ENCODE peak calls at places on chromosomes 1 and 21, in nine cellular contexts. D is skeletal muscle cell, E is astrocyte of the cerebellum, V is uterus, Q is fibroblast of the aortic adventitia, I is right cardiac atrium, B is colonic mucosa, J is HL-60, Y is AG09309. W is an unnamed sample.

GRCh38 chr1:226444901-226445300 is 37.0 kb upstream of the PARP1 start:
- DNase-seq in D (no peak), I (no peak), E (no peak), Q (no peak), J (no peak), Y (no peak), V (no peak), B (peak; percentile 24), W (no peak)

GRCh38 chr1:151847867-151848596 is 5.5 kb downstream of the THEM5 start:
- DNase-seq in E (no peak), Q (peak; percentile 51), D (no peak), J (no peak), Y (no peak), V (no peak), I (no peak), B (no peak), W (no peak)

GRCh38 chr1:201896951-201897391 is 8.3 kb downstream of the SHISA4 start:
- DNase-seq in V (peak; percentile 83), J (no peak), I (peak; percentile 67), B (no peak), E (no peak), Q (peak; percentile 59), Y (no peak), D (no peak), W (no peak)

GRCh38 chr1:184553845-184554244 is 167.0 kb downstream of the C1orf21 start:
- DNase-seq in Y (no peak), J (no peak), D (no peak), I (no peak), E (no peak), V (no peak), B (no peak), Q (no peak), W (no peak)

GRCh38 chr1:2292725-2293450 is 64.8 kb downstream of the SKI start:
- DNase-seq in Y (no peak), J (no peak), B (no peak), E (no peak), I (no peak), Q (no peak), V (no peak), D (no peak), W (no peak)

GRCh38 chr1:62685431-62685859 is 2.7 kb downstream of the DOCK7 start:
- DNase-seq in J (no peak), V (no peak), Y (no peak), E (no peak), D (no peak), B (no peak), Q (peak; percentile 39), I (peak; percentile 44), W (no peak)

GRCh38 chr1:178119623-178120022 is 25.7 kb downstream of the RASAL2 start:
- DNase-seq in V (no peak), Y (no peak), Q (no peak), J (peak; percentile 86), I (no peak), D (no peak), B (no peak), E (no peak), W (no peak)

GRCh38 chr1:144101397-144102050 is 129.7 kb upstream of the FAM72C start:
- DNase-seq in B (peak; percentile 20), Y (no peak), I (peak; percentile 66), J (peak; percentile 1), Q (no peak), D (no peak), E (no peak), V (peak; percentile 25), W (no peak)

GRCh38 chr1:61056674-61057439 is 25.5 kb upstream of the NFIA start:
- DNase-seq in V (peak; percentile 54), B (peak; percentile 76), D (peak; percentile 50), Q (peak; percentile 67), J (peak; percentile 19), I (peak; percentile 91), E (no peak), Y (no peak), W (no peak)

GRCh38 chr1:90902672-90903071 is 119.2 kb downstream of the ZNF644 start:
- DNase-seq in E (no peak), B (no peak), D (no peak), Q (no peak), V (no peak), Y (no peak), I (no peak), J (no peak), W (no peak)

GRCh38 chr21:37030864-37031263 is 24.4 kb downstream of the RIPPLY3 start:
- DNase-seq in Y (no peak), J (no peak), E (no peak), V (no peak), Q (no peak), D (no peak), I (no peak), B (no peak), W (no peak)

GRCh38 chr1:110337704-110338199 is 1.4 kb upstream of the RBM15 start:
- DNase-seq in B (peak; percentile 67), J (peak; percentile 57), Q (no peak), V (peak; percentile 31), D (no peak), E (no peak), I (peak; percentile 79), Y (no peak), W (no peak)

GRCh38 chr1:32957017-32957416 is 7.6 kb downstream of the RNF19B start:
- DNase-seq in Q (no peak), Y (no peak), V (no peak), B (no peak), J (no peak), I (no peak), D (no peak), E (no peak), W (no peak)

GRCh38 chr1:11788549-11789053 is 17.2 kb downstream of the MTHFR start:
- DNase-seq in Y (no peak), J (no peak), E (no peak), I (peak; percentile 61), V (no peak), D (no peak), Q (no peak), B (no peak), W (no peak)
- H3K4me3 ChIP-seq in Y (no peak overlapping the region), J (no peak overlapping the region), E (no peak overlapping the region), I (no peak overlapping the region), V (no peak overlapping the region), D (no peak overlapping the region), Q (no peak overlapping the region), B (no peak overlapping the region), W (no peak overlapping the region)

GRCh38 chr1:43388021-43388575 is 1.5 kb downstream of the MED8 start:
- DNase-seq in Q (peak; percentile 33), D (no peak), V (no peak), Y (no peak), J (peak; percentile 45), B (no peak), E (no peak), I (no peak), W (no peak)
- H3K4me3 ChIP-seq in Q (peak overlapping the region; percentile 99), D (peak overlapping the region; percentile 91), V (no peak overlapping the region), Y (peak overlapping the region; percentile 99), J (no peak overlapping the region), B (no peak overlapping the region), E (peak overlapping the region; percentile 92), I (no peak overlapping the region), W (no peak overlapping the region)

DNA sequence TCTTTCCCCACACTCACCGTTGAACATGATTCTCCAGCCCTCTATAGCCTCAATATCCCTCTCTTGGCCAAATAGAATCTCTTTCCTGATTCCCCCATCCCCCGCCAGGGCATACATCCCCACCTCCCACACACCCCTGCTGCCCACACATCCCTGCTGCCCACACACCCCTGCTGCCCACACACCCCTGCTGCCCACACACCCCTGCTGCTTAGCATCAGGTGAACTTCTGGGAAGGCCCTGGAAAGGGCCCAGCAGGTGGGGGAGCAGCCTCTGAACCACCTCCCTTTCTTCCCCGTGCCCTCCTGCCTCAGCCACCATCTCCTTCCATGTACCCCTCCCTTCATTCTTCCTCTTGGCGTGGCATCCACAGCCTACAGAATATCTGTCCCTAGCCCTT is 15.9 kb upstream of the IFNLR1 start:
- DNase-seq in V (no peak), D (no peak), Y (no peak), J (no peak), B (no peak), Q (no peak), I (no peak), E (no peak), W (no peak)
- H3K4me3 ChIP-seq in V (no peak overlapping the region), D (no peak overlapping the region), Y (no peak overlapping the region), J (no peak overlapping the region), B (no peak overlapping the region), Q (no peak overlapping the region), I (no peak overlapping the region), E (no peak overlapping the region), W (no peak overlapping the region)

GRCh38 chr21:39181205-39181818 is 1.9 kb downstream of the PSMG1 start:
- DNase-seq in Q (no peak), I (no peak), E (no peak), Y (no peak), B (no peak), V (no peak), J (no peak), D (no peak), W (no peak)
- H3K4me3 ChIP-seq in Q (peak overlapping the region; percentile 98), I (no peak overlapping the region), E (no peak overlapping the region), Y (no peak overlapping the region), B (no peak overlapping the region), V (no peak overlapping the region), J (peak overlapping the region; percentile 55), D (no peak overlapping the region), W (peak overlapping the region; percentile 86)

GRCh38 chr1:65993047-65993363 is 200.3 kb downstream of the PDE4B start:
- DNase-seq in Y (no peak), J (no peak), E (no peak), I (no peak), V (no peak), D (no peak), Q (no peak), B (no peak), W (no peak)
- H3K4me3 ChIP-seq in Y (no peak overlapping the region), J (no peak overlapping the region), E (no peak overlapping the region), I (no peak overlapping the region), V (no peak overlapping the region), D (no peak overlapping the region), Q (no peak overlapping the region), B (no peak overlapping the region), W (no peak overlapping the region)

DNA sequence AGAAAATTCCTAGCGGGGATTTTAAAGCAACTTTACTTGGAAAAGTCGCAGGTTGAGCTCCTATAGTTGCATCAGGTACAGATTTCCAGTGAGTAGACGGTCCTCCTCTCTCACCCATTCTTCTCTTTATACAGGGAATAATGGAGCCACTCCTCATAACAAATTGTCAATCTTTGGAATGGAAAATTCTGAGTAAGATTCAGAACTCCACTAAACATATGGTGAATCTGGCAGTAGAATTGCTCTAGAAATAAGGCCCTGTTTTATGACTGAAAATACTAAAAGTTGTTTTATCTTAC is 1.5 kb downstream of the NTNG1 start:
- DNase-seq in I (no peak), E (no peak), D (no peak), V (no peak), B (no peak), J (no peak), Q (no peak), Y (no peak), W (no peak)
- H3K4me3 ChIP-seq in I (no peak overlapping the region), E (peak overlapping the region; percentile 63), D (peak overlapping the region; percentile 67), V (no peak overlapping the region), B (no peak overlapping the region), J (no peak overlapping the region), Q (no peak overlapping the region), Y (no peak overlapping the region), W (peak overlapping the region; percentile 4)